ENCODE peak calls at places on chromosome 9, in six cellular contexts. V is endothelial cell, U is lower lobe of right lung, K is Calu3, B is GM12865, T is Peyer's patch. A is an unnamed sample.

GRCh38 chr9:127682351-127683136 is 24.2 kb upstream of the CFAP157 start:
- DNase-seq in T (no peak), U (no peak), K (no peak), B (no peak), V (no peak), A (no peak)

GRCh38 chr9:127899200-127899943 is at the start of gene ST6GALNAC6:
- DNase-seq in B (peak), U (peak), K (peak), V (peak), T (peak), A (peak)

GRCh38 chr9:128685636-128686489 is 3.2 kb upstream of the SET start:
- DNase-seq in V (no peak), B (peak), U (peak), T (peak), K (no peak), A (no peak)

GRCh38 chr9:137127301-137128157 is 11.4 kb upstream of the GRIN1 start:
- DNase-seq in V (no peak), T (peak), U (no peak), K (peak), B (peak), A (no peak)

GRCh38 chr9:88820055-88820454 is 171.2 kb upstream of the S1PR3 start:
- DNase-seq in B (no peak), K (no peak), U (no peak), T (no peak), V (no peak), A (no peak)

GRCh38 chr9:134455951-134456739 is 129.9 kb downstream of the RXRA start:
- DNase-seq in V (peak), K (no peak), T (peak), B (peak), U (peak), A (peak)

GRCh38 chr9:32665101-32665500 is 29.6 kb upstream of the TAF1L start:
- DNase-seq in K (no peak), T (no peak), V (no peak), B (no peak), U (no peak), A (peak)

GRCh38 chr9:20744046-20744630 is 60.1 kb downstream of the FOCAD start:
- DNase-seq in U (no peak), B (no peak), K (no peak), T (no peak), V (no peak), A (no peak)

GRCh38 chr9:134955801-134956200 is 38.1 kb upstream of the FCN1 start:
- DNase-seq in V (no peak), T (peak), U (peak), K (no peak), B (no peak), A (no peak)

GRCh38 chr9:89534888-89535287 is 37.0 kb upstream of the SEMA4D start:
- DNase-seq in B (no peak), V (no peak), U (no peak), T (no peak), K (no peak), A (no peak)

GRCh38 chr9:128056086-128056485 is 11.0 kb downstream of the NAIF1 start:
- DNase-seq in T (no peak), V (no peak), B (no peak), U (no peak), K (no peak), A (no peak)

GRCh38 chr9:133763272-133764183 is 25.4 kb upstream of the SARDH start:
- DNase-seq in K (no peak), U (peak), T (peak), B (no peak), V (no peak), A (no peak)

GRCh38 chr9:79809931-79810330 is 238.2 kb downstream of the TLE4 start:
- DNase-seq in U (no peak), V (no peak), B (no peak), T (no peak), K (no peak), A (peak)

GRCh38 chr9:92138157-92138959 is 23.1 kb upstream of the SPTLC1 start:
- DNase-seq in T (peak), K (peak), B (peak), V (peak), U (peak), A (peak)

GRCh38 chr9:93681316-93682154 is 105.2 kb downstream of the PHF2 start:
- DNase-seq in B (no peak), T (peak), V (peak), U (no peak), K (no peak), A (no peak)

GRCh38 chr9:38394419-38394818 is 1.9 kb downstream of the ALDH1B1 start:
- DNase-seq in B (no peak), V (no peak), K (no peak), U (no peak), T (no peak), A (no peak)

GRCh38 chr9:135448570-135449180 is 30.9 kb upstream of the PPP1R26 start:
- DNase-seq in U (no peak), K (no peak), V (no peak), T (no peak), B (no peak), A (no peak)

GRCh38 chr9:135622415-135623020 is 16.8 kb downstream of the GLT6D1 start:
- DNase-seq in K (no peak), B (no peak), T (no peak), U (no peak), V (no peak), A (no peak)

GRCh38 chr9:134229466-134230091 is 65.2 kb upstream of the RNU6ATAC start:
- DNase-seq in U (no peak), K (no peak), T (no peak), B (no peak), V (no peak), A (no peak)

GRCh38 chr9:2623046-2623865 is 1.7 kb downstream of the VLDLR start:
- DNase-seq in K (peak), T (peak), B (no peak), U (peak), V (peak), A (no peak)

GRCh38 chr9:118290116-118290515 is 585.9 kb downstream of the TLR4 start:
- DNase-seq in K (no peak), V (no peak), B (no peak), T (no peak), U (no peak), A (no peak)

GRCh38 chr9:81718244-81718643 is 28.9 kb upstream of the TLE1 start:
- DNase-seq in B (peak), V (no peak), K (no peak), U (no peak), T (no peak), A (no peak)

GRCh38 chr9:81716409-81716808 is 27.1 kb upstream of the TLE1 start:
- DNase-seq in B (no peak), K (no peak), U (no peak), V (no peak), T (no peak), A (no peak)

GRCh38 chr9:81719972-81720371 is 30.6 kb upstream of the TLE1 start:
- DNase-seq in K (no peak), U (no peak), T (no peak), V (no peak), B (no peak), A (no peak)

GRCh38 chr9:81717061-81717746 is 27.9 kb upstream of the TLE1 start:
- DNase-seq in U (no peak), T (no peak), B (no peak), K (no peak), V (no peak), A (no peak)

DNA sequence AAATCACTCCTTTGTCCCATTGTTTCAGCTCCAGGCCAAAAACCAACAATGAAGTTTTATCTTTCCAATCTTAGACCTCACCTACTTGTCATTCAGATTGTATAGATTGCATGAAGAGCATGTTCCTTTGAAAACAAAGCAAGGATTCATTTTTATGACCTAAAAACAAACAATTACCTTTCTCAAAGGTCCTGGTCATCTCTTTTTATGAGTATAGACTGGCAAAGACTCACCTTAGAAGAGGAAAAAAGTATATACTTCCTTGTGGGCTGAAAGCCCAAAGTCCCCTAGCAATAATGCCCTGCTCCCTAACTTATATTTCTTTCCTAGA is 28.4 kb upstream of the TLE1 start:
- DNase-seq in K (no peak), T (no peak), V (no peak), U (no peak), B (no peak), A (no peak)
- TF ChIP-seq CTCF in K (no peak), T (no peak), V (no peak), U (no peak), B (no peak), A (no peak)

GRCh38 chr9:98255578-98256296 is at the start of gene TBC1D2:
- DNase-seq in B (peak), K (peak), T (peak), V (peak), U (peak), A (peak)
- TF ChIP-seq CTCF in B (no peak), K (no peak), T (peak), V (no peak), U (peak), A (no peak)

DNA sequence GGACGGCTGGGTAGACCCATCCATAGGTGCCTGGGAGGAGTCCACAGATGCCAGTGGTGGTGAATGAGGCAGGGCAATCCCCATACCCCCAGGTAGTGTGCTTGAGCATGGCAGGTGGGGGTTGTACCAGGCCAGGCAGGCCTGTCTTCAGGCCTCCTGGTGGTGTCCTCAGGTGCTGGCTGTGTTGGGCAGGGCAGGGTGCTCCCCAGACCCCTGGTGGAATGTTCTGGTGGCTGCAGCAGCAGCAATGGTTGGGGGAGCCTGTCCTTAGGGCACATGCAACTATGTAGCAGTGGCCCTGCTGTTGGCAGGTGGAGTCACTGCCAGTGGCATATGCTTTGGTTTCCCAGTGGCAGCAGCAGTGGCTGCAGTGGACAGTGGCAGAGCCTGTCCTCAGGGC is 10.0 kb downstream of the ALG2 start:
- DNase-seq in B (peak), T (no peak), V (peak), K (no peak), U (no peak), A (no peak)
- TF ChIP-seq CTCF in B (peak), T (no peak), V (no peak), K (no peak), U (no peak), A (no peak)

GRCh38 chr9:84697494-84698114 is 28.1 kb downstream of the NTRK2 start:
- DNase-seq in T (peak), U (peak), V (peak), K (peak), B (peak), A (peak)
- TF ChIP-seq CTCF in T (peak), U (peak), V (peak), K (peak), B (peak), A (peak)

GRCh38 chr9:98958271-98958989 is 14.7 kb downstream of the COL15A1 start:
- DNase-seq in K (no peak), B (no peak), U (no peak), V (no peak), T (no peak), A (no peak)
- TF ChIP-seq CTCF in K (no peak), B (no peak), U (no peak), V (no peak), T (no peak), A (no peak)

A was measured in RWPE1.